ENCODE peak calls at places on chromosomes 2 and 18, in five cellular contexts. S is AG04450, E is GM23338, N is cardiac muscle cell, D is fibroblast of mammary gland. U is an unnamed sample.

GRCh38 chr2:65687614-65688013 is 255.2 kb upstream of the SPRED2 start:
- DNase-seq in S (no peak), N (no peak), D (no peak), E (no peak), U (no peak)

GRCh38 chr2:174438146-174438886 is 42.8 kb downstream of the SCRN3 start:
- DNase-seq in E (no peak), S (no peak), D (no peak), N (no peak), U (no peak)

GRCh38 chr2:170339753-170340692 is 162.1 kb downstream of the MYO3B start:
- DNase-seq in S (no peak), D (no peak), N (no peak), E (peak), U (no peak)

GRCh38 chr18:39571511-39571910 is 2005.9 kb upstream of the CELF4 start:
- DNase-seq in S (no peak), N (peak), E (peak), D (peak), U (no peak)

GRCh38 chr2:230932556-230933511 is 7.8 kb upstream of the GPR55 start:
- DNase-seq in S (no peak), D (peak), E (no peak), N (no peak), U (peak)

GRCh38 chr2:234291765-234292204 is 205.1 kb downstream of the ARL4C start:
- DNase-seq in D (peak), S (no peak), E (no peak), N (no peak), U (no peak)

GRCh38 chr18:25230658-25231326 is 121.2 kb downstream of the ZNF521 start:
- DNase-seq in N (no peak), S (peak), D (peak), E (no peak), U (peak)

GRCh38 chr18:6497543-6497942 is 82.8 kb upstream of the L3MBTL4 start:
- DNase-seq in N (no peak), S (no peak), E (peak), D (no peak), U (no peak)

GRCh38 chr2:189153608-189154007 is 26.0 kb downstream of the COL5A2 start:
- DNase-seq in S (peak), D (peak), N (no peak), E (no peak), U (no peak)

GRCh38 chr2:140085674-140086073 is 1305.5 kb upstream of the NXPH2 start:
- DNase-seq in D (peak), E (no peak), S (no peak), N (no peak), U (no peak)

GRCh38 chr2:174729797-174730529 is 34.3 kb downstream of the CHRNA1 start:
- DNase-seq in E (peak), N (peak), S (no peak), D (peak), U (no peak)

GRCh38 chr2:149627402-149627801 is 39.8 kb upstream of the MMADHC start:
- DNase-seq in N (no peak), E (no peak), S (no peak), D (no peak), U (no peak)

GRCh38 chr2:28533021-28533420 is 37.2 kb downstream of the PLB1 start:
- DNase-seq in D (no peak), E (no peak), N (no peak), S (no peak), U (no peak)

GRCh38 chr18:49849331-49850217 is 36.2 kb upstream of the ACAA2 start:
- DNase-seq in E (peak), D (peak), N (no peak), S (peak), U (peak)

GRCh38 chr2:169933124-169933711 is 106.0 kb downstream of the UBR3 start:
- DNase-seq in N (peak), S (no peak), D (peak), E (peak), U (no peak)

GRCh38 chr2:29723255-29724001 is 198.0 kb downstream of the ALK start:
- DNase-seq in S (no peak), E (no peak), D (no peak), N (no peak), U (no peak)

GRCh38 chr2:23069935-23070334 is 315.0 kb upstream of the KLHL29 start:
- DNase-seq in D (no peak), E (no peak), S (no peak), N (no peak), U (no peak)

GRCh38 chr18:24398515-24398914 is 891 bp upstream of the OSBPL1A start:
- DNase-seq in N (no peak), D (peak), S (no peak), E (peak), U (no peak)

GRCh38 chr2:67137699-67138098 is 259.4 kb upstream of the ETAA1 start:
- DNase-seq in S (no peak), N (no peak), E (no peak), D (no peak), U (no peak)

GRCh38 chr2:54665436-54665856 is 58.0 kb upstream of the EML6 start:
- DNase-seq in D (peak), E (peak), S (no peak), N (peak), U (no peak)

GRCh38 chr2:160703648-160704585 is 210.3 kb upstream of the RBMS1 start:
- DNase-seq in N (peak), S (no peak), E (peak), D (no peak), U (peak)

GRCh38 chr2:63614983-63615945 is 26.5 kb downstream of the MDH1 start:
- DNase-seq in S (no peak), D (no peak), N (peak), E (peak), U (no peak)

GRCh38 chr2:2655451-2655850 is 324.4 kb upstream of the MYT1L start:
- DNase-seq in N (no peak), D (no peak), S (no peak), E (no peak), U (no peak)

GRCh38 chr18:57445488-57446319 is 10.5 kb downstream of the ONECUT2 start:
- DNase-seq in E (no peak), S (no peak), N (no peak), D (no peak), U (no peak)

GRCh38 chr2:112921982-112922381 is 11.0 kb downstream of the IL37 start:
- DNase-seq in E (no peak), D (no peak), S (no peak), N (no peak), U (no peak)

GRCh38 chr2:95530734-95531133 is 46.2 kb upstream of the TRIM43B start:
- DNase-seq in S (peak), E (no peak), N (no peak), D (peak), U (no peak)

GRCh38 chr2:149537098-149537726 is 50.4 kb downstream of the MMADHC start:
- DNase-seq in N (no peak), S (no peak), E (no peak), D (no peak), U (no peak)

GRCh38 chr18:23142285-23142929 is 7.1 kb downstream of the CABLES1 start:
- DNase-seq in E (no peak), D (no peak), S (no peak), N (no peak), U (no peak)

GRCh38 chr18:78986018-78986481 is 6.4 kb downstream of the SALL3 start:
- DNase-seq in N (peak), D (peak), E (peak), S (no peak), U (no peak)

GRCh38 chr2:203830294-203831055 is 37.1 kb upstream of the CTLA4 start:
- DNase-seq in E (no peak), N (no peak), D (no peak), S (no peak), U (no peak)

GRCh38 chr2:8761529-8762164 is 75.8 kb downstream of the KIDINS220 start:
- DNase-seq in N (peak), E (peak), S (no peak), D (peak), U (no peak)
- TF ChIP-seq CTCF in N (peak), E (peak), S (peak), D (peak), U (peak)

GRCh38 chr2:39664898-39665591 is 672 bp upstream of the TMEM178A start:
- DNase-seq in D (no peak), E (peak), N (peak), S (no peak), U (no peak)
- H3K4me3 ChIP-seq in D (no peak), E (peak), N (peak), S (no peak), U (no peak)

GRCh38 chr2:101516833-101517690 is 42.1 kb upstream of the RFX8 start:
- DNase-seq in N (no peak), S (no peak), E (no peak), D (peak), U (no peak)

GRCh38 chr2:101517753-101518152 is 42.8 kb upstream of the RFX8 start:
- DNase-seq in N (no peak), S (no peak), E (peak), D (peak), U (no peak)

GRCh38 chr2:101519173-101519492 is 44.2 kb upstream of the RFX8 start:
- DNase-seq in S (no peak), E (no peak), D (no peak), N (no peak), U (no peak)

GRCh38 chr2:101520246-101520645 is 45.3 kb upstream of the RFX8 start:
- DNase-seq in N (no peak), E (no peak), D (peak), S (no peak), U (no peak)

GRCh38 chr2:101518470-101519172 is 43.7 kb upstream of the RFX8 start:
- DNase-seq in E (peak), N (peak), S (no peak), D (peak), U (no peak)
- TF ChIP-seq CTCF in E (peak), N (peak), S (peak), D (peak), U (peak)

DNA sequence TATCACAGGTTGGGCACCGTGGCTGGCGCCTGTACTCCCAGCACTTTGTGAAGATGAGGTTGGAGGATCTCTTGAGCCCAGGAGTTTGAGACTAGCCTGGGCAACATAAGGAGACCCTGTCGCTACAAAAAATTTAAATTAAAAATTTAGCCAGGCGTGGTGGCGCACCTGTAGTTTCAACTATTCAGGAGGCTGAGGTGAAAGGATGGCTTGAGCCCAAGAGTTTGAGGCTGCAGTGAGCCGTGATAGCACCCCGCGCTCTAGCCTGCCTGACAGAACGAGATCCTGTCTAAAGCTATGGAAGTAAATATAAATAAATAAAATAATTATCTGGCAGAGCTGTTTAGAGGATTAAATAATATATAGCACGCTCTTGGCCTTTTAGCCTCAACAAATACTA is 1.4 kb upstream of the SH3RF3 start:
- DNase-seq in D (no peak), N (no peak), E (no peak), S (no peak), U (no peak)
- H3K4me3 ChIP-seq in D (peak), N (no peak), E (peak), S (peak), U (peak)